ENCODE peak calls at places on chromosome 21, in six cellular contexts. T is Panc1, Q is mesothelial cell of epicardium, P is mucosa of descending colon, O is lung, X is tibial artery. W is an unnamed sample.

GRCh38 chr21:28317177-28317950 is 675.3 kb downstream of the LTN1 start:
- DNase-seq in T (no peak), P (no peak), X (no peak), O (no peak), Q (no peak), W (no peak)

GRCh38 chr21:16678479-16678878 is 834.4 kb upstream of the CXADR start:
- DNase-seq in X (no peak), Q (no peak), P (no peak), O (no peak), T (no peak), W (no peak)

GRCh38 chr21:31043495-31043894 is 5.2 kb upstream of the KRTAP19-8 start:
- DNase-seq in Q (no peak), O (no peak), T (no peak), X (no peak), P (no peak), W (no peak)

GRCh38 chr21:36209626-36210171 is 53.1 kb downstream of the DOP1B start:
- DNase-seq in O (peak; percentile 41), X (no peak), T (peak; percentile 58), Q (no peak), P (no peak), W (no peak)

GRCh38 chr21:31220567-31220966 is 123.5 kb downstream of the TIAM1 start:
- DNase-seq in T (no peak), P (no peak), Q (no peak), X (no peak), O (no peak), W (no peak)

GRCh38 chr21:18350216-18350615 is 53.4 kb downstream of the TMPRSS15 start:
- DNase-seq in X (no peak), O (no peak), P (no peak), Q (no peak), T (no peak), W (no peak)

GRCh38 chr21:29656504-29657227 is 283.1 kb downstream of the GRIK1 start:
- DNase-seq in X (no peak), Q (no peak), O (no peak), T (peak; percentile 36), P (no peak), W (no peak)

GRCh38 chr21:35366348-35367085 is 317.4 kb upstream of the RUNX1 start:
- DNase-seq in T (no peak), P (no peak), Q (no peak), O (no peak), X (peak; percentile 37), W (no peak)

GRCh38 chr21:29704719-29705118 is 235.1 kb downstream of the GRIK1 start:
- DNase-seq in T (no peak), Q (no peak), O (no peak), X (no peak), P (no peak), W (no peak)

GRCh38 chr21:34313116-34313515 is 50.7 kb upstream of the KCNE2 start:
- DNase-seq in T (no peak), P (no peak), X (no peak), Q (no peak), O (no peak), W (no peak)

GRCh38 chr21:36700961-36701911 is 2.3 kb downstream of the SIM2 start:
- DNase-seq in Q (no peak), T (no peak), P (no peak), X (no peak), O (no peak), W (no peak)

GRCh38 chr21:37370152-37371040 is 3.8 kb downstream of the DYRK1A start:
- DNase-seq in Q (no peak), T (no peak), P (no peak), X (no peak), O (no peak), W (no peak)

GRCh38 chr21:28781602-28782274 is 210.9 kb downstream of the LTN1 start:
- DNase-seq in P (no peak), X (no peak), T (no peak), Q (no peak), O (no peak), W (no peak)

GRCh38 chr21:8990326-8991087 is 1530.9 kb upstream of the TPTE start:
- DNase-seq in X (no peak), O (no peak), T (peak; percentile 64), Q (no peak), P (no peak), W (no peak)

GRCh38 chr21:31991356-31992331 is 118.8 kb downstream of the HUNK start:
- DNase-seq in Q (no peak), O (no peak), P (no peak), X (no peak), T (no peak), W (no peak)

GRCh38 chr21:37145635-37146111 is 72.6 kb downstream of the TTC3 start:
- DNase-seq in P (no peak), Q (no peak), T (no peak), O (no peak), X (no peak), W (no peak)

GRCh38 chr21:31781737-31782136 is 49.8 kb upstream of the SCAF4 start:
- DNase-seq in X (peak; percentile 73), T (no peak), P (no peak), O (peak; percentile 31), Q (no peak), W (no peak)

GRCh38 chr21:36097427-36098230 is 27.8 kb downstream of the CBR1 start:
- DNase-seq in T (no peak), P (no peak), X (no peak), Q (no peak), O (no peak), W (no peak)

GRCh38 chr21:25842925-25843324 is 108.2 kb downstream of the GABPA start:
- DNase-seq in P (no peak), T (no peak), O (no peak), Q (no peak), X (no peak), W (no peak)

GRCh38 chr21:17388226-17388625 is 124.6 kb upstream of the CXADR start:
- DNase-seq in X (no peak), Q (no peak), O (no peak), T (no peak), P (no peak), W (no peak)

GRCh38 chr21:17900281-17900989 is 81.3 kb upstream of the C21orf91 start:
- DNase-seq in P (no peak), T (no peak), O (no peak), X (no peak), Q (no peak), W (no peak)

GRCh38 chr21:43298546-43299440 is 128.1 kb downstream of the SIK1 start:
- DNase-seq in T (no peak), X (no peak), Q (no peak), O (no peak), P (peak; percentile 33), W (no peak)

GRCh38 chr21:33076600-33077329 is 6.8 kb downstream of the OLIG1 start:
- DNase-seq in P (no peak), O (no peak), Q (no peak), T (no peak), X (no peak), W (no peak)

GRCh38 chr21:37214952-37215351 is 52.2 kb downstream of the VPS26C start:
- DNase-seq in Q (no peak), X (no peak), O (no peak), P (no peak), T (no peak), W (no peak)

GRCh38 chr21:33362044-33362555 is 37.3 kb downstream of the IFNAR1 start:
- DNase-seq in P (no peak), O (peak; percentile 46), T (no peak), X (no peak), Q (no peak), W (no peak)

GRCh38 chr21:43190544-43191340 is 21.9 kb downstream of the CRYAA start:
- DNase-seq in T (no peak), Q (no peak), P (peak; percentile 33), O (no peak), X (no peak), W (peak; percentile 76)

GRCh38 chr21:43806017-43806710 is 16.8 kb downstream of the RRP1 start:
- DNase-seq in O (no peak), P (no peak), Q (no peak), X (no peak), T (no peak), W (no peak)

GRCh38 chr21:34524671-34525601 is 12.9 kb upstream of the KCNE1 start:
- DNase-seq in P (no peak), X (no peak), T (no peak), O (no peak), Q (no peak), W (no peak)

GRCh38 chr21:35340273-35340672 is 291.2 kb upstream of the RUNX1 start:
- DNase-seq in X (no peak), P (no peak), O (no peak), Q (no peak), T (no peak), W (no peak)

GRCh38 chr21:19507682-19508260 is 1104.2 kb upstream of the TMPRSS15 start:
- DNase-seq in O (no peak), P (no peak), X (no peak), Q (no peak), T (no peak), W (no peak)
- TF ChIP-seq CTCF in O (no peak), P (no peak), X (no peak), Q (peak; percentile 52), T (peak; percentile 28), W (peak; percentile 46)

GRCh38 chr21:41507521-41508414 is at the start of gene TMPRSS2:
- DNase-seq in P (peak; percentile 88), X (no peak), T (no peak), O (peak; percentile 85), Q (no peak), W (no peak)
- TF ChIP-seq CTCF in P (no peak), X (no peak), T (no peak), O (no peak), Q (no peak), W (no peak)

DNA sequence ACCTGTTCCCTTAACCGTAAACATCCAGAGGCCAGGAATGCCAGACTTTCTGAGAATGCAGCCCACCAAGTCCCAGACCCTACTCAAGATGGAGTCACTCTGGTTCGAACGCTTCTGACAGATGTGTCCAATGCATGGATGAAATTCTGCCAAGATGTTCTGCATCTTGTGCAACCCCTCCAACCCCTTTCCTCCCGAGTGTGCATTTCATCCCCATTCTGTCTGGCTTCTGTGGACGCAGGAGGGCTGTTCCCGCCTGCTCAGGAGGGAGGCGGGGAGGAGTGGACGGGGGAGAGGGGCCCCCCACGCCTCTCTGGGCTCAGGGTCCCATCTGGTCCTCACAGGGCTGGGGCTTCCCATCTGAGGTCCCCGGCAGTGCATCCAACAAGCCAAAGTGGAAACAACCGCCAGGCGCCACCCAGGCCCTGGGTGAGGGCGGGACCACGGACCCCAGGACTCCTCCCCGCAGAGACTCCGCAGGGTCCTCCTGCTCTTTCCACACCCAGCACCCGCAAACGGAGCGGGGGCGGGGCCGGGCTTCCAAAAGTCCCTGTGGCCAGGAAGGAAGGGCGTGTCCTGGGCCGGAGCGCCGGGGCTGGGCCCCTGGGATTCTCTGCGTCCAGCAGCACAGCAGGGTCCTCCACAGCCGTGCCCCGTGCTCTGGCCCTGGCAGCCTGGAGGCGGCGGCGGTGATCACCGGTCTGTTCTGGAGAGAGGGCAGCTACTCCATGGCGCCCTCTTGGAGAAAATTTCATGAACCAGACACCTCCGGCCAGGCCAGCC is 27.7 kb upstream of the SUMO3 start:
- DNase-seq in O (peak; percentile 64), P (peak; percentile 84), Q (no peak), X (peak; percentile 51), T (no peak), W (no peak)
- TF ChIP-seq CTCF in O (no peak), P (no peak), Q (no peak), X (no peak), T (no peak), W (peak; percentile 50)

DNA sequence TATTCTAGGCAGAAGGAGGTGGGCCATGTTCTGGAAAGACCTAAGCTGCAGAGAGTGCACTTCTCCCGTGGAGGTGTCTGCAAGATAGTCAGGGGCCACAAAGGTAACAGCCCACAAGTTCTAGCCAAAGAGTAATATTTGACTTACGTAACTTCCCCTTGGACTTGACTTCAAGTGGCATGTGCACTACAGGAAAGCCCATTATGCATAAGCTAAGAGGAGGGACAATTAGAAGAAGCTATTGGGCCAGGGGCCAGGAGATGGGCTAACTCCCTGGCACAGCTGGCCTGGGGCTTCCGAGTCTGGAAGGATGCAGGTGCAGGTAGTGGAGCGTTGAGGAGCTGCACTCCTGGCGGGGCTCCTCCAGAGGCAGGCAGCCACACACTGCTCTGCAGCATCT is 58.3 kb downstream of the ERG start:
- DNase-seq in O (no peak), T (no peak), X (no peak), Q (no peak), P (no peak), W (no peak)
- TF ChIP-seq CTCF in O (no peak), T (no peak), X (no peak), Q (no peak), P (no peak), W (no peak)

W was measured in osteocyte.